ENCODE peak calls at places on chromosomes 16 and 17, in seven cellular contexts. Y is DND-41, W is AG04450, N is fibroblast of villous mesenchyme, V is spleen, K is IMR-90, L is fibroblast of mammary gland. J is an unnamed sample.

GRCh38 chr16:66516808-66517585 is 32.9 kb downstream of the TK2 start:
- DNase-seq in Y (peak), W (peak), N (peak), V (peak), K (peak), L (peak), J (peak)

GRCh38 chr17:7842380-7842949 is 8.4 kb downstream of the KDM6B start:
- DNase-seq in Y (peak), W (peak), N (peak), V (peak), K (peak), L (peak), J (peak)

GRCh38 chr17:2635675-2636074 is 42.2 kb downstream of the PAFAH1B1 start:
- DNase-seq in Y (no peak), W (no peak), N (no peak), V (no peak), K (no peak), L (no peak), J (no peak)

GRCh38 chr17:37710344-37710886 is 34.4 kb downstream of the HNF1B start:
- DNase-seq in Y (no peak), W (no peak), N (peak), V (no peak), K (peak), L (peak), J (peak)

GRCh38 chr17:67829331-67829730 is 4.0 kb downstream of the BPTF start:
- DNase-seq in Y (no peak), W (no peak), N (no peak), V (no peak), K (no peak), L (no peak), J (peak)

GRCh38 chr17:46020023-46020735 is 21.1 kb downstream of the STH start:
- DNase-seq in Y (no peak), W (no peak), N (no peak), V (peak), K (no peak), L (no peak), J (peak)

GRCh38 chr16:84585886-84586285 is 32.0 kb downstream of the COTL1 start:
- DNase-seq in Y (no peak), W (no peak), N (no peak), V (no peak), K (no peak), L (no peak), J (no peak)

GRCh38 chr16:18953535-18953934 is 27.3 kb upstream of the SMG1 start:
- DNase-seq in Y (no peak), W (no peak), N (no peak), V (no peak), K (no peak), L (no peak), J (no peak)

GRCh38 chr16:68800257-68800875 is 43.0 kb upstream of the TANGO6 start:
- DNase-seq in Y (peak), W (peak), N (peak), V (no peak), K (peak), L (peak), J (peak)

GRCh38 chr17:37489197-37490001 is at the start of gene DUSP14:
- DNase-seq in Y (peak), W (no peak), N (peak), V (peak), K (peak), L (peak), J (peak)

GRCh38 chr17:77577491-77577890 is 381.0 kb upstream of the TNRC6C start:
- DNase-seq in Y (no peak), W (no peak), N (no peak), V (peak), K (no peak), L (no peak), J (no peak)

GRCh38 chr16:58280146-58280845 is 14.5 kb downstream of the PRSS54 start:
- DNase-seq in Y (no peak), W (no peak), N (no peak), V (no peak), K (no peak), L (no peak), J (no peak)

GRCh38 chr17:47731396-47731795 is 1.6 kb upstream of the TBX21 start:
- DNase-seq in Y (no peak), W (no peak), N (no peak), V (peak), K (no peak), L (no peak), J (no peak)

GRCh38 chr17:47728214-47728877 is 4.7 kb upstream of the TBX21 start:
- DNase-seq in Y (no peak), W (no peak), N (no peak), V (peak), K (no peak), L (no peak), J (peak)

GRCh38 chr17:47732399-47733046 is 513 bp upstream of the TBX21 start:
- DNase-seq in Y (no peak), W (no peak), N (no peak), V (peak), K (no peak), L (no peak), J (no peak)

GRCh38 chr17:47729486-47729885 is 3.5 kb upstream of the TBX21 start:
- DNase-seq in Y (no peak), W (no peak), N (no peak), V (peak), K (no peak), L (no peak), J (peak)

GRCh38 chr17:47730681-47731080 is 2.4 kb upstream of the TBX21 start:
- DNase-seq in Y (no peak), W (no peak), N (no peak), V (peak), K (no peak), L (no peak), J (no peak)
- TF ChIP-seq CTCF in Y (no peak), W (no peak), N (no peak), V (no peak), K (no peak), L (no peak), J (no peak)

DNA sequence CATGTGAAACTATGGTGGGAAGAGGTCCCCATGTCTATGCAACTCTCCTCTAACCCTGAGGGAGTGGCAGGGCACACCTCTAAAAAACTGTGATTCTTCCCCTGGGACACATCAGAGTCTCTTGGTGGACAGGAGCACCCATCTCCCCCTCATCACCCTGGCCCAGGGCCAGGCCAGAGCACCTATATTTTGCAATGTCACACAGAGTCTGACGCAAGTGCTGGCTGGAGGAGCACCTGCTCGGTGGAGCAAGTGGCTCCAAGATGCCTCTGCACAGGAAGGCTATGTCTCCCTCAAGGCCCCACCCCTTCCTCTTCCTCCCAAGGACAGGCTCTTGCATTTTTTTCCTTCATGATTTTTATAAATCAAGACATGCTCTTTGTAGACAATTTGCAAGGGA is 13.3 kb downstream of the SNN start:
- DNase-seq in Y (no peak), W (no peak), N (no peak), V (peak), K (no peak), L (no peak), J (no peak)
- TF ChIP-seq CTCF in Y (no peak), W (no peak), N (no peak), V (no peak), K (no peak), L (no peak), J (no peak)

GRCh38 chr16:30821891-30822290 is 34.9 kb upstream of the ZNF629 start:
- DNase-seq in Y (no peak), W (no peak), N (no peak), V (peak), K (no peak), L (no peak), J (no peak)

GRCh38 chr16:30813821-30814189 is 26.8 kb upstream of the ZNF629 start:
- DNase-seq in Y (no peak), W (no peak), N (no peak), V (no peak), K (no peak), L (no peak), J (no peak)

GRCh38 chr16:30820952-30821421 is 34.0 kb upstream of the ZNF629 start:
- DNase-seq in Y (no peak), W (no peak), N (no peak), V (no peak), K (no peak), L (no peak), J (no peak)

DNA sequence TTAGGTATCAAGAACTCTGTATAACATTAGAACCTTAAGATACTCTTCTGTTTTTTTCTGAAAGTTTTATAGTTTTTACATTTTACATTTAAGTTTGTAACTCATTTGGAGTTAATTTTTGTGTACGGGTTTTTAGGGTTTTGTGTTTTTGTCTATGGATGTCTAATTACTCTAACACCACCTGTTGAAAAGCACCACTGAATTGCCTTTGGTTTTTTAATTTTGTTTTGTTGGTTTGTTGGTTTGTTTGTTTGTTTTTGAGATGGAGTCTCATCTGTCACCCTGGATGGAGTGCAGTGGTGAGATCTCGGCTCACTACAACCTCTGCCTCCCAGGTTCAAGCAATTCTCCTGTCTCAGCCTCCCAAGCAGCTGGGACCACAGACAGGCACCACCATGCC is 29.8 kb upstream of the ZNF629 start:
- DNase-seq in Y (no peak), W (no peak), N (no peak), V (no peak), K (no peak), L (no peak), J (no peak)
- TF ChIP-seq CTCF in Y (no peak), W (no peak), N (no peak), V (no peak), K (no peak), L (no peak), J (no peak)

GRCh38 chr16:2339521-2340484 is 725 bp downstream of the ABCA3 start:
- DNase-seq in Y (peak), W (no peak), N (peak), V (peak), K (no peak), L (no peak), J (peak)
- TF ChIP-seq CTCF in Y (no peak), W (no peak), N (peak), V (no peak), K (no peak), L (no peak), J (no peak)

GRCh38 chr17:74089869-74090464 is 113.5 kb upstream of the RPL38 start:
- DNase-seq in Y (peak), W (no peak), N (peak), V (no peak), K (no peak), L (peak), J (peak)
- TF ChIP-seq CTCF in Y (peak), W (peak), N (peak), V (peak), K (peak), L (peak), J (peak)

GRCh38 chr16:14564323-14564722 is 65.7 kb downstream of the PARN start:
- DNase-seq in Y (no peak), W (no peak), N (no peak), V (no peak), K (no peak), L (no peak), J (no peak)

GRCh38 chr16:14565688-14566025 is 64.4 kb downstream of the PARN start:
- DNase-seq in Y (no peak), W (no peak), N (no peak), V (no peak), K (no peak), L (no peak), J (no peak)

GRCh38 chr16:14560523-14560922 is 69.5 kb downstream of the PARN start:
- DNase-seq in Y (no peak), W (no peak), N (no peak), V (no peak), K (no peak), L (no peak), J (no peak)

GRCh38 chr16:14564881-14565687 is 65.0 kb downstream of the PARN start:
- DNase-seq in Y (no peak), W (no peak), N (peak), V (no peak), K (peak), L (peak), J (no peak)

DNA sequence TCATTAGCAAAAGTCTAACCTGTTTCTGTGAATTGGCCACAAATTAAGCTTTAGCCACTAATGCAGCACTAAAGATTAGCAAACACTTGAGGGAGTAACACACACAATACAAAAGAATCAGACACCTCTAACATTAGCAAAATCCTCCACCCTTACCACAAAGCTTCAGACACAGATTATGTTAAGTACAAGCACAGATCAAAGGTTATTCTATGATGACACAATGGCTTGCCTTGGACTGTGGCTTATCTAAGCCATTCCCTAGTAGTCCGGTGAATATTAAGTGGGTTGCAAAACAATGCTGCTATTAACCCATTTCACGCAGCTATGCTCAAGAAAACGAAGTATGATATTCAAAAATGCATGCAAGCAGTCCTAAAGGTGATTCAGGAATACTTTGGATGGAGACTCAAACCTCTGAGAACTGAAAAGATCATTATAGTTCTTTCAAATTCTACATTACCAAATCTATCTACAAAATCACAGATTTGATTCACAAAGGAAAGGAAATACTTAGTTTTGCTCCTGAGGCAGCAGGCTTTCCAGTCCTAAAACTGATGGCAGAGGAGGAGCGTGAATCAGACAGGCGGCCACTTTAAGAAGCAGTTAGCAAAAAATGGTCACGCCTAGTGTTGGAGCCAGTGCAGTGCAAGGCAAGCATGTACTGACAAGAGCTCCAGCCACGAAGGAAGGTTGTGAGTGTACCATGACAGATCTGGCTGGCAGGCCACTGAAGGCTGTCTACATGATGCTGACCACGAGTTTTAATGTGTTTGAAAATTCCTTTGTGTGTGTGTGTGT is 67.2 kb downstream of the PARN start:
- DNase-seq in Y (no peak), W (no peak), N (peak), V (no peak), K (peak), L (peak), J (no peak)
- TF ChIP-seq CTCF in Y (no peak), W (peak), N (no peak), V (no peak), K (no peak), L (peak), J (no peak)

GRCh38 chr16:12815361-12815760 is 11.7 kb upstream of the CPPED1 start:
- DNase-seq in Y (no peak), W (no peak), N (peak), V (no peak), K (no peak), L (no peak), J (no peak)
- TF ChIP-seq CTCF in Y (peak), W (no peak), N (peak), V (no peak), K (no peak), L (no peak), J (no peak)